ENCODE peak calls at places on chromosomes 6 and 20, in six cellular contexts. K is GM12878, X is K562, Z is H1, D is HepG2, R is HCT116. S is an unnamed sample.

GRCh38 chr6:84539122-84539856 is 225.1 kb downstream of the TBX18 start:
- DNase-seq in K (no peak), X (no peak), Z (no peak), D (no peak), R (no peak), S (no peak)

GRCh38 chr6:75275067-75275466 is 9.5 kb downstream of the TMEM30A start:
- DNase-seq in K (no peak), X (no peak), Z (no peak), D (peak), R (no peak), S (no peak)

GRCh38 chr20:48157970-48158369 is 372.7 kb upstream of the SULF2 start:
- DNase-seq in K (no peak), X (no peak), Z (no peak), D (no peak), R (no peak), S (no peak)

GRCh38 chr6:149362289-149362688 is 37.8 kb upstream of the SUMO4 start:
- DNase-seq in K (no peak), X (no peak), Z (no peak), D (no peak), R (no peak), S (no peak)

GRCh38 chr6:8131265-8131897 is 29.0 kb upstream of the EEF1E1 start:
- DNase-seq in K (no peak), X (peak), Z (peak), D (peak), R (peak), S (peak)

GRCh38 chr20:36538026-36538764 is 3.1 kb upstream of the MYL9 start:
- DNase-seq in K (no peak), X (no peak), Z (no peak), D (no peak), R (no peak), S (no peak)

GRCh38 chr20:63064310-63064709 is 57.5 kb upstream of the BHLHE23 start:
- DNase-seq in K (no peak), X (peak), Z (peak), D (no peak), R (no peak), S (no peak)

GRCh38 chr6:51908243-51908642 is 179.2 kb downstream of the PKHD1 start:
- DNase-seq in K (no peak), X (no peak), Z (no peak), D (no peak), R (no peak), S (no peak)

GRCh38 chr6:166540631-166541331 is 45.7 kb downstream of the RAMACL start:
- DNase-seq in K (peak), X (peak), Z (no peak), D (no peak), R (no peak), S (no peak)

GRCh38 chr6:63475707-63476106 is 96.6 kb upstream of the LOC128125822 start:
- DNase-seq in K (no peak), X (no peak), Z (no peak), D (peak), R (no peak), S (no peak)

GRCh38 chr6:159045826-159046225 is 1.0 kb upstream of the TAGAP start:
- DNase-seq in K (no peak), X (no peak), Z (no peak), D (no peak), R (no peak), S (no peak)
- TF ChIP-seq YY1 in K (no peak), X (no peak), Z (no peak), D (no peak), R (no peak), S (no peak)

GRCh38 chr20:23060629-23061028 is 11.2 kb upstream of the THBD start:
- DNase-seq in K (no peak), X (no peak), Z (no peak), D (no peak), R (no peak), S (no peak)

GRCh38 chr20:23061713-23062561 is 12.5 kb upstream of the THBD start:
- DNase-seq in K (no peak), X (no peak), Z (peak), D (peak), R (no peak), S (no peak)

GRCh38 chr20:23059831-23060230 is 10.4 kb upstream of the THBD start:
- DNase-seq in K (no peak), X (no peak), Z (no peak), D (no peak), R (no peak), S (no peak)

GRCh38 chr20:23062632-23063031 is 13.2 kb upstream of the THBD start:
- DNase-seq in K (no peak), X (no peak), Z (no peak), D (no peak), R (no peak), S (no peak)

GRCh38 chr20:23061262-23061661 is 11.8 kb upstream of the THBD start:
- DNase-seq in K (no peak), X (no peak), Z (no peak), D (no peak), R (no peak), S (no peak)
- H3K4me3 ChIP-seq in K (no peak), X (no peak), Z (no peak), D (no peak), R (no peak), S (no peak)

DNA sequence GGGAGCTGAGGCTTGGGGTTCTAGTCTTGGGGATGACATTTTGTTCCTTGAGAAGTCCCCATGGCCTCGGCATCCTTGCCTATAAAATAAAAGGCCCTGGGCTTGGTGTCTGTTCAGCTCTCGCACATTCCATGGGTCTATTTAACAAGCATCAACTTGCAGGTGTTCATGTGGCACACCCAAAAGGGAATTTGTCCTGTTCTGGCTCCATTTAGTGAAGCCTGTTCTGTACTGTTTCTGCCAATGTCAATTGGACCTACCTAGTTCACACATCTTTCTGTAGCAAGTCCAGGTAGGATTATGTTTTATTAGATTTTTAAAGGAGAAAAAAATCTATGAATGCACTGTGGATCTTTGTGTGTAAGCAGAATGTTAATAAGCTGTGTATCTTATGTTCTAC is 262.0 kb downstream of the HIVEP2 start:
- DNase-seq in K (no peak), X (no peak), Z (no peak), D (no peak), R (no peak), S (no peak)
- TF ChIP-seq ZNF274 in K (no peak), X (no peak), Z (no peak), D (no peak), R (no peak), S (no peak)

GRCh38 chr6:1724616-1725015 is 114.9 kb downstream of the FOXC1 start:
- DNase-seq in K (no peak), X (no peak), Z (no peak), D (no peak), R (peak), S (no peak)

GRCh38 chr6:1726341-1726763 is 116.6 kb downstream of the FOXC1 start:
- DNase-seq in K (no peak), X (no peak), Z (no peak), D (no peak), R (no peak), S (no peak)

GRCh38 chr6:1729752-1730140 is 120.0 kb downstream of the FOXC1 start:
- DNase-seq in K (no peak), X (no peak), Z (no peak), D (no peak), R (no peak), S (no peak)

GRCh38 chr6:1730882-1731281 is 121.2 kb downstream of the FOXC1 start:
- DNase-seq in K (no peak), X (no peak), Z (no peak), D (no peak), R (no peak), S (no peak)

GRCh38 chr6:1729133-1729751 is 119.5 kb downstream of the FOXC1 start:
- DNase-seq in K (no peak), X (no peak), Z (no peak), D (no peak), R (no peak), S (no peak)
- TF ChIP-seq YY1 in K (no peak), X (no peak), Z (no peak), D (no peak), R (no peak), S (no peak)

DNA sequence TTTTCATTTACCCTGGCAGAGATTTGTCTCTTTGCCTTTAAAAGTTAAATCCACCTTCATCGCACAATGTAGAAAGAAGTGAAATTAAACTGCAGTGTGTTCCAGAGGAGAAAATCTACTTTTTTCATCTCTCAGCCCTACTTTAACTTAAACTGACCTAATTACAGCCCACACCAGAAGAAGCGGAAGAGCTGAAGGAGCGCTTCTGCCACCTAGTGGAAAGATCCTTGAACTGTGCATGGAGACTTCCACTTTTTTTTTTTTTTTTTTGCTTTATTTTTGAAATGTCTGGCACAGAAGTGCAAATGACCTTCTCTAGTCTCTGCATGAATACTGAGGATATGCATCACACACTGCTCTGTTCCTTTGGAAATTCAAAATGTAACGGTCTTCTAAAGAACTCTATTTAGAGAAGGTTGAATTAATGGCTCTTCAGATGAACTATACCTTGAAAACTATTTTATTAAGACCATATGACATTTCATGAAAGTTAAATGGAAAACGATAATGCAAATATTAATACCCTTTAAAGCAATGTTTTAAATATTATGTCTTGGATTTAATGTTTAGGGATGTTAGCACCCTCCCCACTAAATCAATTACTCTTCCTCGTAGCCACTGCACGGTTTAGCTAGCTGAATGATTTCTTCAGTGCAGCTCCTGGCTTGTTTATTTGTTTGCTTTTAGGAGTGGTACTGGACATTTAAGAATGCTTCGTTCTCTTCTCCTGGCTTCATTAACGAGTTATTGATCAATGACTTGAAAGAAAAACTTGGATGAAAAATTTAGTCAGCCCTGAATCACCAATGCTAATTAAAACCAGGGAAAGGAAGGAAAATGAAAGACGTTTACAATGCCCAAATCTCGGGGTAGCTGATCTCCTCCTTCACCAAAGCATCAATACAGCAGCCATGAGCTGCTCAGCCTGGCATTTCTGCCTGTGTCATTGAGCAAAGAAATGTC is 569.6 kb upstream of the GJE1 start:
- DNase-seq in K (peak), X (peak), Z (no peak), D (peak), R (peak), S (peak)
- H3K4me3 ChIP-seq in K (peak), X (no peak), Z (no peak), D (no peak), R (no peak), S (no peak)

DNA sequence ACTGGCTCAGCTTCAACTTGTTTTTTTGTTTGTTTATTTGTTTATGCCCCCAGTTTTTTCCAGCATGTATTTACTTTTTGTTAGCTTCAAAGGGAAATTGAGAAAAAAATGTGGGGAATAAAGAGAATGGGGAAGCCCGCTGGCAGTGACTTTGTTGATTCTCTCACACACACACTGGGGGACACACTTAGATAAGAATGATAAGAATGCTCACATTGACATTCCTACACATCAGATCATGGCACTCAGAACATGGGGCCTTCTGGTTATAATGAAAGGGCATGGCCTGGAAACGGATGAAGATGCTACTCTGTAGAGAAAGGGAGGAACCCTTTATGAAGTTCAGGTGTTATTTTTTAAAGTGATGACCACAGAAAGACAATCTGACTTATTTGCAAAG is 15.6 kb upstream of the DAAM2 start:
- DNase-seq in K (no peak), X (no peak), Z (no peak), D (no peak), R (no peak), S (no peak)
- TF ChIP-seq ZNF274 in K (no peak), X (no peak), Z (no peak), D (no peak), R (no peak), S (no peak)

GRCh38 chr6:105898286-105898685 is 187.8 kb upstream of the PRDM1 start:
- DNase-seq in K (no peak), X (no peak), Z (no peak), D (no peak), R (no peak), S (no peak)
- TF ChIP-seq YY1 in K (no peak), X (no peak), Z (no peak), D (no peak), R (no peak), S (no peak)

GRCh38 chr6:14451594-14452374 is 334.2 kb downstream of the CD83 start:
- DNase-seq in K (no peak), X (no peak), Z (no peak), D (no peak), R (no peak), S (no peak)
- H3K4me3 ChIP-seq in K (no peak), X (no peak), Z (no peak), D (no peak), R (no peak), S (no peak)

GRCh38 chr6:25359191-25359861 is 80.2 kb downstream of the CARMIL1 start:
- DNase-seq in K (no peak), X (no peak), Z (no peak), D (no peak), R (no peak), S (no peak)
- TF ChIP-seq ZNF274 in K (no peak), X (no peak), Z (no peak), D (no peak), R (no peak), S (no peak)

GRCh38 chr6:22789315-22789714 is 219.9 kb downstream of the HDGFL1 start:
- DNase-seq in K (no peak), X (no peak), Z (no peak), D (no peak), R (no peak), S (no peak)
- TF ChIP-seq YY1 in K (no peak), X (no peak), Z (no peak), D (no peak), R (no peak), S (no peak)